ENCODE peak calls at places on chromosomes 4 and X, in four cellular contexts. E, C, Z and K are unnamed samples.
A peak's percentile ranks its signal among the peaks of the same experiment; 100 is the strongest.

GRCh38 chr4:11635336-11635735 is 206.6 kb upstream of the HS3ST1 start:
- DNase-seq in E (no peak), C (peak; percentile 56), Z (no peak), K (no peak)

GRCh38 chr4:15100994-15101695 is 98.9 kb downstream of the CPEB2 start:
- DNase-seq in E (no peak), C (no peak), Z (peak; percentile 43), K (no peak)

GRCh38 chrX:23699636-23700194 is 32.4 kb downstream of the PRDX4 start:
- DNase-seq in E (no peak), C (no peak), Z (no peak), K (peak; percentile 40)

GRCh38 chr4:70197842-70198241 is 2.3 kb downstream of the ODAM start:
- DNase-seq in E (no peak), C (peak; percentile 61), Z (no peak), K (no peak)

GRCh38 chr4:122847931-122848330 is 21.3 kb downstream of the FGF2 start:
- DNase-seq in E (no peak), C (no peak), Z (no peak), K (no peak)

GRCh38 chr4:4585012-4585670 is 43.3 kb upstream of the STX18 start:
- DNase-seq in E (no peak), C (no peak), Z (no peak), K (no peak)

GRCh38 chr4:186726440-186727148 is 2.9 kb upstream of the FAT1 start:
- DNase-seq in E (peak; percentile 64), C (peak; percentile 85), Z (peak; percentile 41), K (no peak)

GRCh38 chr4:7103031-7103598 is 35.3 kb upstream of the GRPEL1 start:
- DNase-seq in E (peak; percentile 91), C (peak; percentile 82), Z (peak; percentile 89), K (peak; percentile 73)

GRCh38 chr4:66017671-66018070 is 347.4 kb upstream of the EPHA5 start:
- DNase-seq in E (no peak), C (no peak), Z (no peak), K (no peak)

GRCh38 chr4:184979461-184980124 is 38.7 kb upstream of the HELT start:
- DNase-seq in E (no peak), C (no peak), Z (no peak), K (no peak)

GRCh38 chr4:39044947-39045734 is 12.9 kb upstream of the TMEM156 start:
- DNase-seq in E (peak; percentile 26), C (no peak), Z (no peak), K (peak; percentile 51)